ENCODE peak calls at places on chromosomes 11 and 22, in nine cellular contexts. I, B, U, R, L, N, A, Q and C are unnamed samples.

GRCh38 chr11:102158151-102158734 is 48.0 kb downstream of the YAP1 start:
- DNase-seq in I (no peak), B (no peak), U (no peak), R (no peak), L (no peak), N (no peak), A (no peak), Q (no peak), C (peak)

GRCh38 chr11:47944555-47945128 is 35.7 kb upstream of the PTPRJ start:
- DNase-seq in I (no peak), B (no peak), U (no peak), R (no peak), L (no peak), N (no peak), A (no peak), Q (no peak), C (no peak)

GRCh38 chr22:36823177-36823839 is 6.5 kb upstream of the PVALB start:
- DNase-seq in I (no peak), B (no peak), U (no peak), R (no peak), L (no peak), N (no peak), A (no peak), Q (peak), C (no peak)

GRCh38 chr11:112156153-112156552 is 7.7 kb downstream of the IL18 start:
- DNase-seq in I (no peak), B (no peak), U (no peak), R (no peak), L (no peak), N (no peak), A (no peak), Q (no peak), C (no peak)

GRCh38 chr22:26483439-26484359 is at the start of the genes HPS4 and SRRD:
- DNase-seq in I (peak), B (peak), U (peak), R (peak), L (peak), N (peak), A (peak), Q (peak), C (peak)

GRCh38 chr11:117837791-117838190 is 13.2 kb upstream of the FXYD2 start:
- DNase-seq in I (no peak), B (peak), U (no peak), R (no peak), L (no peak), N (no peak), A (no peak), Q (no peak), C (peak)

GRCh38 chr11:93089474-93090102 is 108.2 kb downstream of the SLC36A4 start:
- DNase-seq in I (peak), B (no peak), U (no peak), R (no peak), L (no peak), N (no peak), A (no peak), Q (peak), C (peak)

GRCh38 chr11:109770323-109770722 is 322.9 kb upstream of the ZC3H12C start:
- DNase-seq in I (no peak), B (no peak), U (no peak), R (no peak), L (no peak), N (no peak), A (no peak), Q (no peak), C (no peak)

GRCh38 chr22:27663812-27664211 is 137.7 kb downstream of the MN1 start:
- DNase-seq in I (no peak), B (no peak), U (no peak), R (no peak), L (no peak), N (no peak), A (no peak), Q (peak), C (no peak)

GRCh38 chr11:93857413-93858185 is 7.2 kb upstream of the VSTM5 start:
- DNase-seq in I (no peak), B (no peak), U (no peak), R (no peak), L (no peak), N (no peak), A (no peak), Q (peak), C (no peak)

GRCh38 chr22:46542011-46542985 is 4.9 kb upstream of the CELSR1 start:
- DNase-seq in I (no peak), B (no peak), U (no peak), R (peak), L (no peak), N (no peak), A (peak), Q (peak), C (peak)

GRCh38 chr22:46947516-46948260 is 185.2 kb downstream of the TBC1D22A start:
- DNase-seq in I (no peak), B (no peak), U (no peak), R (no peak), L (no peak), N (no peak), A (no peak), Q (no peak), C (no peak)

GRCh38 chr11:2237457-2238238 is 32.7 kb downstream of the ASCL2 start:
- DNase-seq in I (no peak), B (no peak), U (peak), R (no peak), L (no peak), N (peak), A (no peak), Q (no peak), C (no peak)

GRCh38 chr11:2235588-2236326 is 34.6 kb downstream of the ASCL2 start:
- DNase-seq in I (no peak), B (no peak), U (peak), R (no peak), L (no peak), N (no peak), A (no peak), Q (no peak), C (no peak)

GRCh38 chr11:2234963-2235362 is 35.4 kb downstream of the ASCL2 start:
- DNase-seq in I (no peak), B (no peak), U (peak), R (no peak), L (no peak), N (peak), A (no peak), Q (no peak), C (no peak)

GRCh38 chr11:2240834-2241233 is 29.6 kb downstream of the ASCL2 start:
- DNase-seq in I (no peak), B (no peak), U (no peak), R (no peak), L (no peak), N (no peak), A (no peak), Q (no peak), C (no peak)
- TF ChIP-seq POLR2A in I (no peak), B (no peak), U (no peak), R (no peak), L (no peak), N (no peak), A (no peak), Q (no peak), C (no peak)

DNA sequence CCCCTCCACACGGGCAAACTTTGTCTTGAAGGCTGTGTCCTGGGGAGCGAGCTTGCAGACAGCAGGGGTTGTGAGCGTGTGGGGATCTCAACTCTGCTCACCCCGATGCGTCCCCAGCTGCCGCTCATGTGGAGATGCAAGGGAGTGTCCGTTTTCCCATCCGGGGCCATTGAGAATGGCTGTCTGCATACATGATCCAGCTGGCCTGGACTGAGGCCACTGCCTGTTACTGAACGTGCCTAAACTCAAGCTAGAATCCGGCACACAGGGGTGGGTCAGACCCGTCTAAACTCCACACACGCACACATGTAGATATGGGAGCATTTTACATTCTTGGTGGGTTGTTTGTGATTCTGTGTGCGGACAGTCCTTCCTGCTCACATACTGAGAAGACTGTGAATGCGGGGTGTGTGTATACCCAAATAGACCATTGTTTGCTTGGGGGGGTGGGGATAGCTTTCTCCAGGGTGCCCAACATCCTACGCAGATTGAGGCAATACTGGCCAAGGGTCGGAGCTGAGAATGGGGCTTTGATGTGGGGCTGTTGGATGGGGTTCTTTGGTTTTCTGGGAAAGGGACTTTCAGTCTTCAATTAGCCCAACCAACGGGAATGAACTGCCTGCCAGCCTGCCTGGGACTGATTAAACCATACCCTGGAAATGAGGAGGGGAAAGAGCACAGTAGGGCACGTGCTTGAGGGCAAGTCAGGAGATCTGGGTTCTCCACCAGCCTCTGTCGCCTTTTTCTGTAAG is 60.4 kb downstream of the ST3GAL4 start:
- DNase-seq in I (no peak), B (no peak), U (peak), R (peak), L (no peak), N (no peak), A (no peak), Q (no peak), C (peak)
- TF ChIP-seq POLR2AphosphoS5 in I (no peak), B (no peak), U (peak), R (peak), L (no peak), N (no peak), A (no peak), Q (no peak), C (peak)

DNA sequence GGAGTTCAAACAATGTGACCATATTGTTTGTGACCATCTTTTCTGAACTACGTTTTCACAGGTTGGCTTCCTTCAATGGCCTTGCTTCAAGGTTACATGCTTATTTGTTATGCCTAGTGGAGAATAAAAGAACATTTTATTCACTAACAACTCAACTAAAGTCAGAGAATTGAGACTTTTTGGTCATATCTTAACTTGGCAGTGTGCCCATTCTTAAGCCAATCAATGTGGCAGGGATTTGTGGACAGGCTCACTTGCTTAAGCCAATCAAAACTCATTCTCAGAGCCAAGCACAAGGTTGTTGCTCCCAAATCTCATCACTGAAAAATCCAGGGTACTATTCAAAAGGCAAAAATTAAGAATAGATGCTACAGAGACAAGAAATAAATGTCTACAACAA is 455.8 kb upstream of the FAT3 start:
- DNase-seq in I (no peak), B (no peak), U (no peak), R (no peak), L (no peak), N (no peak), A (no peak), Q (no peak), C (no peak)
- TF ChIP-seq POLR2A in I (no peak), B (no peak), U (no peak), R (no peak), L (no peak), N (no peak), A (no peak), Q (no peak), C (no peak)

DNA sequence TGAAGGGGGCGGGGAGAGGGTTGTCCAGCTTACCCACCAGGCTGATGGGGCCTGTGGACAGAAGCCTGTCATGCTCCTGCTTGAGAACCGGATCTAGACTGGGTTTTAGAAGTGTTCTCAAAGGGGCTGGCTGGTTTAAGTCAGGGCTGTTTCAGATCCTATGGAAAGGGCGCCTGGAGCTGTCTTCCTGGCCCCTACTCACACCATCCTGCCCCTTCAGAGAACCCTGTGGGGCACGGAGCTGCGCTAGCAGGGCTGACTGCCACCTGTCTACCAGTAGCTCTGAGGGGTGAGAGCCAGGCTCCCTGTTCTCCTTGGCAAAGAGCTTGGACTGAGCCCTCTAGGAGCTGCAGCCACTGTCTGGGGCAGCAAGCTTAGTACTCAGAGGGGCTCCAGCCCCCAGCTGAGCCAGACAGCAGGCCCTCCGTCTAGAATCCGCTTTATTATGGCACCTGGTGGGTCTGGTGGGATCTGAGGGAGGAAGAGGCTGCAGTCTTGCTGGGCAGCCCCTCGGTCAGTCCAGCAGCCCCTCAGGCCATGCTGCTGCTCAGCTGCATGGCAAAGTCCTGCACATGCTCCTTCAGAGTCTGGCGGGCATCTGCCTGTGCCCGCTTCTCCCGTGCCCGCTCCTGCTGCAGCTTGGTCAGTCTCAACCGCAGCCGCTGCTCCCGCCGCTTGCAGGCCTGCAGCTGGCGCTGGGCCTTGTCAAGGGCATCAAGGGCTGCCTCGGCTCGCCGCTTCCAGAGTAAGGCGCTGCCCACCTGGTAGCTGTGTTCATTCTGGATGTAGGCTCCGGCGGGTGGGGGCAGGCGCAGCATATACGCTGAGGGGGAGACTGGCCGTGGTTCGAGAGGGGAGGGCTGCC is 2.3 kb downstream of the THAP7 start:
- DNase-seq in I (no peak), B (no peak), U (no peak), R (no peak), L (no peak), N (no peak), A (no peak), Q (no peak), C (no peak)
- TF ChIP-seq POLR2AphosphoS5 in I (no peak), B (no peak), U (no peak), R (no peak), L (no peak), N (no peak), A (no peak), Q (no peak), C (no peak)

GRCh38 chr11:72102162-72102561 is 935 bp downstream of the LAMTOR1 start:
- DNase-seq in I (no peak), B (no peak), U (no peak), R (no peak), L (no peak), N (no peak), A (no peak), Q (no peak), C (no peak)

GRCh38 chr11:72103754-72104167 is 664 bp upstream of the LAMTOR1 start:
- DNase-seq in I (no peak), B (no peak), U (no peak), R (no peak), L (no peak), N (no peak), A (no peak), Q (no peak), C (no peak)

GRCh38 chr11:72102631-72102945 is 509 bp downstream of the LAMTOR1 start:
- DNase-seq in I (no peak), B (no peak), U (no peak), R (no peak), L (no peak), N (no peak), A (no peak), Q (no peak), C (no peak)

GRCh38 chr11:72100462-72100861 is 2.6 kb downstream of the LAMTOR1 start:
- DNase-seq in I (no peak), B (no peak), U (no peak), R (no peak), L (no peak), N (no peak), A (no peak), Q (peak), C (no peak)

DNA sequence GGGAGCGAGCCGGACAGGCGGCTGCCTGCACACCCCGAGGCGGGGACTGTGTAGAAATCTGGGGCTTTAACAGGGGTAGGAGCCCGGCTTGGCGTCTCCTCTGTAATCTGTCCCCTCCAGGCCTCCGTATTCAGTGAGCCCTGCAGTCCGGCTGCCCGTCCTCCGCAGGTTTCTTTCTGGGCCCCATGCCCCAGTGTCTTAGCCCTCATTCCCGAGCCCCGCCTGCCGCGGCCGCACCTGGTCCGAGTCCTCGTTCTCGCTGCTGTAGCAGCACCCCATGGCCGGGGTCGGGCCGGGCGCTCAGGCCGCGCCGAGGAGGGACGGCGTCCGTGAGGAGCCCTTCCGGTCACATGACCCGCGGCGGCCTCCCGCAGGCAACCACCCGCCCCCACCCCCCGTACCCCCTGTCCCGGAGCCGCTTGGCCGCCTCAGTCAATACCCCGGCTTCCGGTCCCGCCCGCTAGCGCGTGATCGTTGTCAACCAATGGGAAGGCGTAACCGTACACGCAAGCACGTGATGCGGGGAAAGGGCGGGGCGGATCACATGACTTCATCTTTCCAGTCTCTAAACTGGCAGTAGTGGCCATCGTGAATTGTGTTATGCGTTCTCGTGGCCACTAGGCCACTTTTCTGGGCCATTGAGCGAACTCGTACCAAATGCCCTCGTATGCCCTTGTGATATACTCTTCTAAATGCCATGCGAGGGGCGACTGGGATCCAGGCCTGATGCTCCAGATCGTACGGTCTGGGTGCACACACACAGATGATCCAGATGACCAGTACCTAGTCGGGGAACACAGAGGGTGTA is at the start of gene LAMTOR1:
- DNase-seq in I (peak), B (peak), U (peak), R (peak), L (peak), N (peak), A (peak), Q (peak), C (peak)
- TF ChIP-seq POLR2A in I (no peak), B (peak), U (peak), R (no peak), L (peak), N (peak), A (peak), Q (peak), C (peak)